ENCODE peak calls at places on chromosomes 6 and 20, in ten cellular contexts. V, B, L, O, M, Q, U, C, P and W are unnamed samples.

GRCh38 chr6:41901882-41902519 is 6.8 kb upstream of the USP49 start:
- DNase-seq in V (peak; percentile 18), B (peak; percentile 52), L (no peak), O (no peak), M (no peak), Q (peak; percentile 24), U (peak; percentile 21), C (no peak), P (peak; percentile 16), W (peak; percentile 28)

GRCh38 chr6:47524136-47524840 is 46.7 kb downstream of the CD2AP start:
- DNase-seq in V (peak; percentile 50), B (no peak), L (no peak), O (no peak), M (no peak), Q (no peak), U (no peak), C (no peak), P (no peak), W (no peak)

GRCh38 chr6:44275271-44275748 is 5.1 kb downstream of the TMEM151B start:
- DNase-seq in V (no peak), B (no peak), L (no peak), O (no peak), M (no peak), Q (no peak), U (no peak), C (no peak), P (no peak), W (no peak)

GRCh38 chr6:152207915-152208714 is 400.6 kb downstream of the ESR1 start:
- DNase-seq in V (no peak), B (no peak), L (no peak), O (no peak), M (no peak), Q (no peak), U (no peak), C (no peak), P (no peak), W (no peak)

GRCh38 chr20:48026981-48027592 is 241.8 kb upstream of the SULF2 start:
- DNase-seq in V (no peak), B (no peak), L (no peak), O (no peak), M (no peak), Q (no peak), U (no peak), C (no peak), P (no peak), W (no peak)

GRCh38 chr20:2652724-2653510 is 485 bp downstream of the NOP56 start:
- DNase-seq in V (peak; percentile 37), B (peak; percentile 62), L (peak; percentile 64), O (peak; percentile 52), M (no peak), Q (no peak), U (no peak), C (peak; percentile 74), P (peak; percentile 36), W (peak; percentile 29)

GRCh38 chr6:1181939-1182338 is 130.0 kb upstream of the FOXQ1 start:
- DNase-seq in V (no peak), B (no peak), L (no peak), O (no peak), M (no peak), Q (no peak), U (no peak), C (no peak), P (no peak), W (no peak)

GRCh38 chr6:81985191-81985590 is 232.7 kb upstream of the TENT5A start:
- DNase-seq in V (no peak), B (no peak), L (no peak), O (no peak), M (no peak), Q (no peak), U (no peak), C (no peak), P (no peak), W (no peak)

GRCh38 chr6:11672261-11672660 is 106.3 kb downstream of the ADTRP start:
- DNase-seq in V (no peak), B (no peak), L (no peak), O (no peak), M (no peak), Q (no peak), U (no peak), C (no peak), P (no peak), W (no peak)

GRCh38 chr6:17405944-17406245 is 12.5 kb downstream of the CAP2 start:
- DNase-seq in V (no peak), B (no peak), L (no peak), O (no peak), M (no peak), Q (peak; percentile 1), U (no peak), C (no peak), P (no peak), W (no peak)